ENCODE peak calls at places on chromosomes 4 and X, in six cellular contexts. G is H1, L is IMR-90, Z is mesenchymal stem cell, T is H9, V is neuronal stem cell. U is an unnamed sample.

GRCh38 chr4:103996637-103997036 is 276.9 kb upstream of the TACR3 start:
- DNase-seq in G (peak), V (peak), T (peak), Z (peak), L (no peak), U (peak)

GRCh38 chr4:133156096-133156495 is 7.0 kb downstream of the PCDH10 start:
- DNase-seq in Z (peak), L (no peak), G (no peak), V (no peak), T (no peak), U (no peak)

GRCh38 chr4:162523171-162523570 is 359.4 kb upstream of the FSTL5 start:
- DNase-seq in T (no peak), L (no peak), G (no peak), Z (no peak), V (no peak), U (no peak)

GRCh38 chr4:158996669-158997074 is 106.2 kb upstream of the RAPGEF2 start:
- DNase-seq in V (no peak), T (no peak), G (no peak), L (peak), Z (peak), U (no peak)

GRCh38 chrX:150018931-150019331 is 80.6 kb upstream of the EOLA2 start:
- DNase-seq in Z (peak), T (no peak), L (peak), G (no peak), V (no peak), U (peak)

GRCh38 chr4:147735413-147736301 is 3.8 kb downstream of the ARHGAP10 start:
- DNase-seq in V (no peak), T (no peak), Z (peak), L (no peak), G (no peak), U (no peak)

GRCh38 chrX:29044802-29045201 is 457.6 kb downstream of the IL1RAPL1 start:
- DNase-seq in V (no peak), G (no peak), Z (peak), L (peak), T (no peak), U (no peak)

GRCh38 chr4:111652206-111652605 is 493.0 kb upstream of the FAM241A start:
- DNase-seq in V (no peak), T (no peak), Z (peak), G (no peak), L (no peak), U (no peak)

GRCh38 chr4:61922766-61923165 is 722.6 kb downstream of the ADGRL3 start:
- DNase-seq in T (no peak), L (no peak), V (no peak), G (no peak), Z (peak), U (peak)

GRCh38 chr4:41594439-41594838 is 56.5 kb downstream of the LIMCH1 start:
- DNase-seq in G (no peak), Z (no peak), L (no peak), V (no peak), T (no peak), U (no peak)

GRCh38 chr4:71537551-71538065 is 198.8 kb downstream of the SLC4A4 start:
- DNase-seq in G (no peak), V (no peak), T (no peak), Z (no peak), L (no peak), U (no peak)

GRCh38 chr4:145132521-145133098 is 34.5 kb downstream of the ABCE1 start:
- DNase-seq in L (peak), G (no peak), T (no peak), Z (peak), V (no peak), U (no peak)

GRCh38 chrX:40849906-40850672 is 114.7 kb upstream of the MED14 start:
- DNase-seq in V (no peak), G (no peak), T (no peak), L (peak), Z (peak), U (no peak)

GRCh38 chr4:1500231-1500965 is 94.2 kb upstream of the NKX1-1 start:
- DNase-seq in G (no peak), V (no peak), L (no peak), T (no peak), Z (no peak), U (no peak)

GRCh38 chr4:55078987-55079386 is 46.4 kb downstream of the KDR start:
- DNase-seq in Z (no peak), V (no peak), L (peak), G (no peak), T (no peak), U (no peak)

GRCh38 chr4:55075823-55076418 is 49.5 kb downstream of the KDR start:
- DNase-seq in T (no peak), G (no peak), Z (no peak), V (no peak), L (no peak), U (no peak)

GRCh38 chr4:55075376-55075775 is 50.0 kb downstream of the KDR start:
- DNase-seq in V (no peak), T (no peak), G (no peak), L (no peak), Z (no peak), U (no peak)

GRCh38 chr4:55079451-55080173 is 45.8 kb downstream of the KDR start:
- DNase-seq in G (no peak), T (no peak), V (no peak), L (no peak), Z (no peak), U (no peak)

DNA sequence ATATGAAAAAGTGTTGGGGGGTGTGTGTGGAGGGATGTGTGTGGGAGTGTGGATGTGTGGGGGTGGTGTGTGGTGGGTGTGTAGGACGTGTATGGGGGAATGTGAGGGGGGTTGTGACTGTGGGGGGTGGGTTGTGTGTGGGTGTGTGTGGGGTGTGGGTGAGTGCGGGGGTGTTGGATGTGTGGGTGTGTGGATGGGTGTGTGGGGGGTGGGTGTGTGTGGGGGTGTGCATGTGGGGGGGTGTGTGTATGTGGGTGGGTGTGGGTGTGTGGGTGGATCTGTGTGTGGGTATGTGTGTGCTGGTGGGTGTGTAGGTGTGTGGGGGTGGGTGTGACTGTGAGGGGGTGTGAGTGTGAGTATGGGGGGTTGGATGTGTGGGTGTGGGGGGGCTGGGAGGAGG is 47.8 kb downstream of the KDR start:
- DNase-seq in G (no peak), V (no peak), Z (no peak), T (no peak), L (no peak), U (no peak)
- H3K14ac ChIP-seq in G (no peak), V (no peak), Z (no peak), T (no peak), L (no peak), U (no peak)

GRCh38 chrX:13430136-13430827 is 110.4 kb upstream of the ATXN3L start:
- DNase-seq in Z (no peak), V (no peak), T (no peak), L (peak), G (no peak), U (no peak)

GRCh38 chrX:13432776-13433605 is 113.1 kb upstream of the ATXN3L start:
- DNase-seq in Z (peak), G (no peak), T (no peak), V (no peak), L (peak), U (no peak)

GRCh38 chrX:13428055-13428786 is 108.4 kb upstream of the ATXN3L start:
- DNase-seq in L (peak), Z (peak), G (no peak), T (peak), V (no peak), U (no peak)

GRCh38 chrX:13432376-13432775 is 112.5 kb upstream of the ATXN3L start:
- DNase-seq in Z (peak), V (no peak), T (no peak), L (peak), G (no peak), U (no peak)

GRCh38 chrX:13427441-13428054 is 107.7 kb upstream of the ATXN3L start:
- DNase-seq in G (no peak), T (no peak), Z (no peak), V (no peak), L (no peak), U (no peak)
- H3K4me2 ChIP-seq in G (no peak), T (no peak), Z (no peak), V (no peak), L (no peak), U (no peak)

GRCh38 chr4:139940600-139940999 is 213.4 kb downstream of the MAML3 start:
- DNase-seq in T (no peak), L (no peak), V (no peak), G (no peak), Z (no peak), U (no peak)

GRCh38 chr4:139943277-139943676 is 210.7 kb downstream of the MAML3 start:
- DNase-seq in Z (no peak), T (no peak), V (peak), G (peak), L (no peak), U (no peak)

GRCh38 chr4:139938414-139938813 is 215.6 kb downstream of the MAML3 start:
- DNase-seq in V (no peak), Z (no peak), T (no peak), G (no peak), L (no peak), U (no peak)

DNA sequence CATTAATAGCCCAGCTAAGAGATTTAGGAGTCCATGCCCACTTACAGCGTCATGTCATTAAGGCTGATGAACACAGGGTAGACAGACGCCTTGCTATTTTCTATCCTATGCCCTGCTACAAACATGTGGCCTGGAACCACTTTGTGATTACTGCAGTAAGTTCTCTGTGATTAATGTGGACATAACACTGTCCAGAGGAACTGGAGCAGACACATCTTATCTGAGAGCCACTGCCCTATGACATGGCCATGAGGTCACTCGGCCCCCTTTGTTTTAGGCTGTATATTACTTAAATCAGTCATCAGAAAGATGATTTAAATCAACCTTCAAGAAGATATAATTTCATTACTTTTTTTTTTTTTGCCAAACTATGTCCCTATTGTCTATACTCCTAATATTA is 211.7 kb downstream of the MAML3 start:
- DNase-seq in L (no peak), Z (peak), G (no peak), V (no peak), T (no peak), U (no peak)
- H3K14ac ChIP-seq in L (no peak), Z (no peak), G (no peak), V (no peak), T (no peak), U (no peak)

GRCh38 chrX:136176399-136176825 is 29.1 kb downstream of the FHL1 start:
- DNase-seq in Z (peak), V (no peak), T (no peak), G (no peak), L (peak), U (peak)
- H3K4me2 ChIP-seq in Z (no peak), V (no peak), T (no peak), G (no peak), L (no peak), U (no peak)

GRCh38 chr4:17060230-17060629 is 161.8 kb upstream of the LDB2 start:
- DNase-seq in V (no peak), L (no peak), G (no peak), T (no peak), Z (no peak), U (no peak)
- H3K14ac ChIP-seq in V (no peak), L (peak), G (no peak), T (no peak), Z (no peak), U (no peak)

GRCh38 chrX:119406739-119407138 is 7.6 kb downstream of the SLC25A43 start:
- DNase-seq in L (peak), Z (no peak), G (no peak), V (no peak), T (no peak), U (no peak)

GRCh38 chrX:119410027-119410819 is 11.1 kb downstream of the SLC25A43 start:
- DNase-seq in L (peak), G (no peak), T (no peak), Z (peak), V (no peak), U (peak)

GRCh38 chrX:119410854-119411253 is 11.7 kb downstream of the SLC25A43 start:
- DNase-seq in L (no peak), G (no peak), Z (no peak), V (no peak), T (no peak), U (no peak)

GRCh38 chrX:119407681-119408080 is 8.5 kb downstream of the SLC25A43 start:
- DNase-seq in Z (no peak), G (no peak), L (peak), T (no peak), V (no peak), U (no peak)

GRCh38 chrX:119411959-119412358 is 12.8 kb downstream of the SLC25A43 start:
- DNase-seq in T (no peak), V (no peak), L (no peak), G (no peak), Z (no peak), U (peak)
- H3K4me2 ChIP-seq in T (no peak), V (no peak), L (no peak), G (no peak), Z (no peak), U (no peak)

GRCh38 chr4:82268050-82268825 is 105.6 kb downstream of the HNRNPD start:
- DNase-seq in L (peak), G (no peak), Z (peak), V (peak), T (peak), U (peak)
- H3K14ac ChIP-seq in L (no peak), G (no peak), Z (no peak), V (no peak), T (no peak), U (no peak)

U was measured in trophoblast cell.